ENCODE peak calls at places on chromosomes 1 and 21, in seven cellular contexts. S is posterior cingulate gyrus; R is AG08396; A is KBM-7; C is activated T-helper 1 cell treated with anti-CD3 and anti-CD28 coated beads, Interleukin-12 subunit alpha, Interleukin-12 subunit beta, Interleukin-2, Interleukin-4 antibody, amounts not matched to agents 30 ng/mL and 10 ng/mL and 1 ng/mL, durations not matched to agents 14 hours and 24 hours and 36 hours; P is cardiac fibroblast; E is AG10803. Z is an unnamed sample.

GRCh38 chr1:20069932-20070331 is at the start of gene PLA2G5:
- DNase-seq in S (no peak), R (peak; percentile 52), A (no peak), C (no peak), P (peak; percentile 78), E (peak; percentile 72), Z (peak; percentile 28)

GRCh38 chr1:68916227-68916853 is 419.5 kb upstream of the DEPDC1 start:
- DNase-seq in S (peak; percentile 71), R (peak; percentile 7), A (no peak), C (no peak), P (peak; percentile 85), E (peak; percentile 12), Z (no peak)

GRCh38 chr1:186152945-186153309 is 222.1 kb downstream of the TPR start:
- DNase-seq in S (no peak), R (no peak), A (no peak), C (no peak), P (no peak), E (no peak), Z (no peak)

GRCh38 chr1:38418195-38419030 is 371.8 kb upstream of the POU3F1 start:
- DNase-seq in S (peak; percentile 39), R (no peak), A (no peak), C (no peak), P (no peak), E (no peak), Z (peak; percentile 50)

GRCh38 chr1:168213349-168213748 is 12.5 kb upstream of the SFT2D2 start:
- DNase-seq in S (no peak), R (no peak), A (no peak), C (no peak), P (no peak), E (no peak), Z (no peak)

GRCh38 chr1:117312453-117313138 is 54.7 kb upstream of the MAN1A2 start:
- DNase-seq in S (no peak), R (peak; percentile 71), A (peak; percentile 26), C (no peak), P (peak; percentile 63), E (peak; percentile 52), Z (peak; percentile 50)

GRCh38 chr1:201917362-201918033 is 28.8 kb downstream of the SHISA4 start:
- DNase-seq in S (no peak), R (peak; percentile 60), A (no peak), C (no peak), P (peak; percentile 94), E (peak; percentile 84), Z (peak; percentile 82)

GRCh38 chr1:116697892-116698595 is 30.5 kb upstream of the IGSF3 start:
- DNase-seq in S (no peak), R (no peak), A (no peak), C (no peak), P (no peak), E (no peak), Z (no peak)

GRCh38 chr1:1106510-1107221 is 9.2 kb downstream of the C1orf159 start:
- DNase-seq in S (peak; percentile 35), R (no peak), A (no peak), C (no peak), P (no peak), E (no peak), Z (no peak)

GRCh38 chr1:210381934-210382333 is 53.2 kb downstream of the HHAT start:
- DNase-seq in S (no peak), R (no peak), A (no peak), C (no peak), P (no peak), E (no peak), Z (no peak)

GRCh38 chr1:33758698-33759097 is 105.2 kb upstream of the HMGB4 start:
- DNase-seq in S (peak; percentile 73), R (peak; percentile 35), A (no peak), C (no peak), P (peak; percentile 22), E (peak; percentile 79), Z (no peak)

GRCh38 chr1:35269190-35269988 is 880 bp downstream of the ZMYM4 start:
- DNase-seq in S (no peak), R (no peak), A (peak; percentile 41), C (no peak), P (peak; percentile 30), E (peak; percentile 5), Z (peak; percentile 6)

GRCh38 chr1:235017719-235018118 is 110.9 kb downstream of the TOMM20 start:
- DNase-seq in S (no peak), R (no peak), A (no peak), C (no peak), P (no peak), E (peak; percentile 35), Z (no peak)

GRCh38 chr1:245365071-245365470 is 210.3 kb downstream of the KIF26B start:
- DNase-seq in S (no peak), R (no peak), A (peak; percentile 60), C (no peak), P (no peak), E (no peak), Z (no peak)

GRCh38 chr1:42419449-42419848 is 36.4 kb downstream of the ZMYND12 start:
- DNase-seq in S (peak; percentile 73), R (no peak), A (no peak), C (no peak), P (peak; percentile 47), E (no peak), Z (no peak)

GRCh38 chr1:206828765-206829164 is 36.7 kb upstream of the IL20 start:
- DNase-seq in S (no peak), R (no peak), A (no peak), C (no peak), P (no peak), E (no peak), Z (no peak)

GRCh38 chr21:41851090-41851790 is 27.9 kb downstream of the PRDM15 start:
- DNase-seq in S (no peak), R (no peak), A (no peak), C (no peak), P (peak; percentile 19), E (no peak), Z (no peak)

GRCh38 chr1:36359911-36360310 is 25.8 kb downstream of the STK40 start:
- DNase-seq in S (no peak), R (no peak), A (no peak), C (peak; percentile 29), P (no peak), E (no peak), Z (no peak)

GRCh38 chr1:235491644-235492043 is 12.6 kb downstream of the B3GALNT2 start:
- DNase-seq in S (no peak), R (no peak), A (no peak), C (no peak), P (no peak), E (no peak), Z (no peak)

GRCh38 chr1:19776287-19776686 is 23.4 kb downstream of the TMCO4 start:
- DNase-seq in S (no peak), R (no peak), A (no peak), C (no peak), P (no peak), E (no peak), Z (no peak)

GRCh38 chr1:155050560-155051341 is at the start of gene ADAM15:
- DNase-seq in S (peak; percentile 93), R (peak; percentile 98), A (peak; percentile 87), C (peak; percentile 79), P (peak; percentile 69), E (peak; percentile 60), Z (peak; percentile 87)

Z was measured in lung microvascular endothelial cell.